ENCODE peak calls at places on chromosomes 11 and 22, in five cellular contexts. Y is foreskin fibroblast; U is coronary artery; B is CD4-positive, alpha-beta T cell; H is B cell. K is an unnamed sample.

GRCh38 chr11:70823771-70824170 is 425.4 kb downstream of the CTTN start:
- DNase-seq in H (no peak), U (no peak), B (no peak), Y (no peak), K (no peak)

GRCh38 chr11:43833657-43834073 is 47.0 kb upstream of the ALKBH3 start:
- DNase-seq in H (no peak), U (no peak), B (no peak), Y (no peak), K (no peak)

GRCh38 chr22:27318516-27318915 is 483.0 kb downstream of the MN1 start:
- DNase-seq in B (no peak), U (no peak), Y (peak), H (no peak), K (no peak)

GRCh38 chr22:31104869-31105268 is 2.5 kb downstream of the SELENOM start:
- DNase-seq in H (no peak), Y (no peak), U (no peak), B (no peak), K (peak)

GRCh38 chr11:10322830-10323792 is 18.2 kb downstream of the ADM start:
- DNase-seq in B (no peak), H (no peak), U (peak), Y (peak), K (no peak)

GRCh38 chr11:10301656-10302293 is 3.1 kb upstream of the ADM start:
- DNase-seq in Y (peak), U (no peak), H (no peak), B (no peak), K (no peak)

GRCh38 chr11:13116491-13116890 is 107.4 kb downstream of the RASSF10 start:
- DNase-seq in Y (no peak), B (no peak), U (no peak), H (no peak), K (no peak)

GRCh38 chr22:33756508-33756949 is 163.7 kb downstream of the LARGE1 start:
- DNase-seq in U (no peak), Y (no peak), B (no peak), H (no peak), K (no peak)

GRCh38 chr22:46673677-46674236 is 53.6 kb downstream of the GRAMD4 start:
- DNase-seq in H (no peak), B (no peak), Y (no peak), U (no peak), K (no peak)

GRCh38 chr11:71385091-71385490 is 63.1 kb downstream of the DHCR7 start:
- DNase-seq in U (no peak), Y (no peak), H (no peak), B (no peak), K (no peak)

GRCh38 chr11:71537537-71537936 is 288 bp upstream of the KRTAP5-8 start:
- DNase-seq in H (no peak), B (no peak), U (no peak), Y (no peak), K (no peak)

GRCh38 chr11:112280268-112281126 is 19.8 kb upstream of the PLET1 start:
- DNase-seq in U (no peak), B (peak), Y (peak), H (peak), K (peak)

GRCh38 chr11:108732395-108732794 is 67.5 kb downstream of the DDX10 start:
- DNase-seq in B (no peak), H (no peak), U (no peak), Y (no peak), K (no peak)

GRCh38 chr11:108733479-108734116 is 68.7 kb downstream of the DDX10 start:
- DNase-seq in U (no peak), B (no peak), H (peak), Y (peak), K (no peak)

GRCh38 chr11:108734956-108735559 is 70.2 kb downstream of the DDX10 start:
- DNase-seq in Y (no peak), B (no peak), H (no peak), U (no peak), K (no peak)
- TF ChIP-seq CTCF in Y (peak), B (peak), H (peak), U (peak), K (peak)

DNA sequence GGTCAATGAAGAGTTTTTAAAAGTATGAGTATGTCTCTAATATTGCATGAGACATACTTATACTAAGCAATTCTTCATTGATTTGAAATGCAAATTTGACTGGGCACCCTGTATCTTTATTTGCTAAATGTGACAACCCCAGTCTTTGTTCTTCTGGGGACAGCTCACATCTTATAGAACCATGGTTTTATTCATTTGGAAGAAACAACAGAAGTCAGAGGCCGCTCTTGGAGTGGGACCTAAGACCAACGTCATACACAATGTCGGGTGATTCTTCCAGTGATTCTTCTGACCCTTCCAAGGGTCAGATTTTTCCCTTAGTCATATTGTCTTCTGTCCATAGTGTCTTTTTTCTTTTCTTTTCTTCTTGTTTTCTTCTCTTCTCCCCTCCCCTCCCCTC is 584 bp upstream of the SLC22A6 start:
- DNase-seq in U (no peak), B (no peak), Y (no peak), H (no peak), K (no peak)
- TF ChIP-seq CTCF in U (no peak), B (no peak), Y (no peak), H (no peak), K (no peak)

DNA sequence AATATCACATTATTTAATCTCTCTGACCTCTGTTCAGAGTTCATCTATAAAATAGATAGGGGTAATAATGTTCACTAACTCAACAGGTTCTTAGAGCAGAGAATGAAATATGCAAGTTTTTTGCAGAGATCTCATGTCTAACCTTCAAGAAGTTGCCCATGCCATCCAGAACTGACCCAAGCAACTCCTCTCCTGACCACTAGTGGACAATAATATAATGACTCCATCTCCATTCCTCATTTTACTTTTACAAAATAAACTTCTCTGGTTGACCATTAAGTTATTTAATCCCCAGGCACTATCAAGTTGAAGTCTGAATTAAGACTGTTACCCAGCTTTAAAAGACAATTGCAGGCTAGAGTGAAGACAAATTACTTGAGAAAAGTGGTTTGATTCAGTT is 382.6 kb downstream of the KCNA4 start:
- DNase-seq in H (no peak), Y (no peak), U (no peak), B (no peak), K (no peak)
- TF ChIP-seq CTCF in H (no peak), Y (no peak), U (no peak), B (no peak), K (peak)

GRCh38 chr11:60756307-60757032 is at the start of gene MS4A15:
- DNase-seq in Y (no peak), U (peak), B (no peak), H (no peak), K (no peak)
- TF ChIP-seq CTCF in Y (peak), U (no peak), B (peak), H (peak), K (peak)

GRCh38 chr11:60944504-60945294 is 7.3 kb downstream of the SLC15A3 start:
- DNase-seq in U (no peak), Y (no peak), H (no peak), B (no peak), K (no peak)
- TF ChIP-seq CTCF in U (no peak), Y (peak), H (no peak), B (peak), K (peak)

DNA sequence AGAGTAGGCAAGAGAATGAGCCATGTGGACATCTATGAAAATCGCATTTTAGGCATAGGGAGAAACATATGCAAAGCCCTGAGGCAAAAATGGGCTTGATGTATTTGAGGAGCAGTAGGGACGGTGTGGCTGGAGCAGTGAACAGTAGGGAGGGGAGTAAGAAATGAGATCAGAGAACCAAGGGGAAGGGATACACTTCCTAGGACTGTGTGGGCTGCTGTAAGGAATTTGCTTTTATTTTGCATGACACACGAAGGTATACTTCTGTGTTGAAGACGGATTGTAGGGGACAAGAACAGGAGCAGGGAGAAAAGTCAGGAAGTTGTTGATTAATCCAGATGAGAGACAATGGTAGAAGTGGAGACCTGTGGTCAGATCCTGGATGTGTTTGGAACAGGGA is 572.1 kb downstream of the JRKL start:
- DNase-seq in H (no peak), U (no peak), B (no peak), Y (no peak), K (no peak)
- TF ChIP-seq CTCF in H (no peak), U (no peak), B (no peak), Y (no peak), K (no peak)

GRCh38 chr11:119694334-119694733 is 34.7 kb downstream of the NECTIN1 start:
- DNase-seq in U (no peak), H (no peak), B (no peak), Y (no peak), K (no peak)
- TF ChIP-seq CTCF in U (no peak), H (no peak), B (no peak), Y (no peak), K (no peak)

GRCh38 chr11:119144825-119145476 is 3.9 kb upstream of the ABCG4 start:
- DNase-seq in H (peak), U (no peak), Y (peak), B (no peak), K (peak)
- TF ChIP-seq CTCF in H (peak), U (peak), Y (peak), B (peak), K (peak)

DNA sequence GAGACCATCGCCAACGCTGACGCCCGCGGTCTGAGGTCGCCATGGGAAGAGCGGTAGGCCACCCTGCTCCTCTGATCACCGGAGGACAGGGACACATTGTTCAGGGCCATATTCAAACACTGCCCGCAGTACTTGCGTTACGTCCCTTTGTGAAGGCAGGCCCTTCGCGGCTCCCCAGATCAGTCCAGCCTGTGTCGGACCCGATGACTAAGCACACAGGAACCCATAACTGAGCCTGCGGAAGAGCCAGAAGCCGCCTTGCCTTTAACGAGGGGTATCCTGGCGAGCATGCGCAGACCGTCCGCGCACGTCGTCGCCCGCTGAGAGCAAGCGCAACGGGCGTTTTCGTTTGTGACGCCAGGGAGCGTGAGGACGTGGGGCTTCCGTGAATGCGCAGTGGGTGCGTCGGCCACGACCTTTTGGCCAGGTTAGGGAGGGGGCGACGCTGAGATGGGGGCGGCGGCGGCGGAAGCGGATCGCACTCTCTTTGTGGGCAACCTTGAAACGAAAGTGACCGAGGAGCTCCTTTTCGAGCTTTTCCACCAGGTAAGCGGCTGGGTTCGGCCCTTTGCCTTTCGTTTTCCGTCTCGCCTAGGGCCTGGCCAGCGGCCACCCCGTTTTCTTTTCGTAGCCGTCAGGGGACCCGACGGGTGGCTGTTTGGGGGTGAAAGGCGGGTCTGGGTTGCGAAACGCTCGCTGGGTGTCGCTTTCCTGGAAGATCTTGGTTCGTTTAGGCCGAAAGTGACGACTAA is at the start of the genes C11orf71 and RBM7:
- DNase-seq in U (peak), B (peak), H (peak), Y (peak), K (peak)
- TF ChIP-seq CTCF in U (no peak), B (peak), H (no peak), Y (no peak), K (peak)